ENCODE peak calls at places on chromosomes 4 and X, in six cellular contexts. One of them, this sample, is unnamed.
A peak's percentile ranks its signal among the peaks of the same experiment; 100 is the strongest.

GRCh38 chr4:30721353-30722091 is 1.4 kb downstream of the PCDH7 start:
- DNase-seq in fibroblast of pulmonary artery: peak; percentile 39
- DNase-seq in cerebellum: no peak
- DNase-seq in fibroblast of lung: peak; percentile 65
- DNase-seq in hypothalamus: no peak
- DNase-seq in DMS 273 treated with DMSO at 0.1 percent for 48 hours: no peak
- DNase-seq in this sample: peak; percentile 72

GRCh38 chrX:44061940-44062339 is 88.8 kb upstream of the NDP start:
- DNase-seq in fibroblast of pulmonary artery: no peak
- DNase-seq in fibroblast of lung: no peak
- DNase-seq in DMS 273 treated with DMSO at 0.1 percent for 48 hours: no peak
- DNase-seq in cerebellum: no peak
- DNase-seq in hypothalamus: no peak
- DNase-seq in this sample: no peak

GRCh38 chrX:39398215-39398972 is 597.1 kb downstream of the MID1IP1 start:
- DNase-seq in DMS 273 treated with DMSO at 0.1 percent for 48 hours: no peak
- DNase-seq in fibroblast of pulmonary artery: no peak
- DNase-seq in fibroblast of lung: no peak
- DNase-seq in cerebellum: no peak
- DNase-seq in hypothalamus: no peak
- DNase-seq in this sample: no peak

GRCh38 chr4:131459430-131460101 is 1689.5 kb upstream of the PCDH10 start:
- DNase-seq in hypothalamus: no peak
- DNase-seq in cerebellum: no peak
- DNase-seq in fibroblast of pulmonary artery: no peak
- DNase-seq in DMS 273 treated with DMSO at 0.1 percent for 48 hours: peak; percentile 72
- DNase-seq in fibroblast of lung: no peak
- DNase-seq in this sample: no peak

GRCh38 chr4:1493540-1494287 is 87.5 kb upstream of the NKX1-1 start:
- DNase-seq in DMS 273 treated with DMSO at 0.1 percent for 48 hours: no peak
- DNase-seq in fibroblast of lung: no peak
- DNase-seq in fibroblast of pulmonary artery: no peak
- DNase-seq in cerebellum: no peak
- DNase-seq in hypothalamus: no peak
- DNase-seq in this sample: no peak

GRCh38 chrX:22481436-22481835 is 208.7 kb downstream of the CBLL2 start:
- DNase-seq in fibroblast of lung: peak; percentile 36
- DNase-seq in fibroblast of pulmonary artery: no peak
- DNase-seq in cerebellum: no peak
- DNase-seq in hypothalamus: no peak
- DNase-seq in DMS 273 treated with DMSO at 0.1 percent for 48 hours: no peak
- DNase-seq in this sample: no peak

GRCh38 chr4:157217708-157218107 is 2.8 kb upstream of the GRIA2 start:
- DNase-seq in hypothalamus: no peak
- DNase-seq in fibroblast of pulmonary artery: peak; percentile 52
- DNase-seq in fibroblast of lung: peak; percentile 15
- DNase-seq in cerebellum: peak; percentile 31
- DNase-seq in DMS 273 treated with DMSO at 0.1 percent for 48 hours: no peak
- DNase-seq in this sample: peak; percentile 56

GRCh38 chrX:30822719-30823118 is 66.3 kb downstream of the TAB3 start:
- DNase-seq in fibroblast of pulmonary artery: no peak
- DNase-seq in fibroblast of lung: no peak
- DNase-seq in DMS 273 treated with DMSO at 0.1 percent for 48 hours: no peak
- DNase-seq in cerebellum: no peak
- DNase-seq in hypothalamus: no peak
- DNase-seq in this sample: no peak

GRCh38 chr4:126701756-126702155 is 931.0 kb upstream of the INTU start:
- DNase-seq in hypothalamus: no peak
- DNase-seq in fibroblast of lung: peak; percentile 91
- DNase-seq in DMS 273 treated with DMSO at 0.1 percent for 48 hours: no peak
- DNase-seq in fibroblast of pulmonary artery: peak; percentile 23
- DNase-seq in cerebellum: no peak
- DNase-seq in this sample: no peak

GRCh38 chr4:1741208-1741607 is 19.9 kb downstream of the TACC3 start:
- DNase-seq in fibroblast of lung: no peak
- DNase-seq in hypothalamus: no peak
- DNase-seq in fibroblast of pulmonary artery: no peak
- DNase-seq in cerebellum: no peak
- DNase-seq in DMS 273 treated with DMSO at 0.1 percent for 48 hours: no peak
- DNase-seq in this sample: no peak

GRCh38 chrX:71536285-71536684 is 3.4 kb downstream of the OGT start:
- DNase-seq in fibroblast of lung: no peak
- DNase-seq in DMS 273 treated with DMSO at 0.1 percent for 48 hours: peak; percentile 28
- DNase-seq in hypothalamus: no peak
- DNase-seq in fibroblast of pulmonary artery: no peak
- DNase-seq in cerebellum: no peak
- DNase-seq in this sample: no peak

GRCh38 chr4:176320340-176320975 is 692 bp downstream of the SPCS3 start:
- DNase-seq in cerebellum: peak; percentile 84
- DNase-seq in fibroblast of lung: peak; percentile 87
- DNase-seq in hypothalamus: peak; percentile 39
- DNase-seq in fibroblast of pulmonary artery: peak; percentile 88
- DNase-seq in DMS 273 treated with DMSO at 0.1 percent for 48 hours: peak; percentile 18
- DNase-seq in this sample: peak; percentile 91

GRCh38 chrX:81286608-81287007 is 84.7 kb downstream of the SH3BGRL start:
- DNase-seq in fibroblast of pulmonary artery: no peak
- DNase-seq in DMS 273 treated with DMSO at 0.1 percent for 48 hours: no peak
- DNase-seq in fibroblast of lung: no peak
- DNase-seq in hypothalamus: no peak
- DNase-seq in cerebellum: no peak
- DNase-seq in this sample: no peak

GRCh38 chr4:115054836-115055235 is 58.6 kb downstream of the NDST4 start:
- DNase-seq in fibroblast of pulmonary artery: no peak
- DNase-seq in fibroblast of lung: no peak
- DNase-seq in DMS 273 treated with DMSO at 0.1 percent for 48 hours: no peak
- DNase-seq in hypothalamus: no peak
- DNase-seq in cerebellum: no peak
- DNase-seq in this sample: no peak

GRCh38 chr4:38002451-38003071 is 42.4 kb downstream of the PTTG2 start:
- DNase-seq in fibroblast of lung: peak; percentile 55
- DNase-seq in cerebellum: no peak
- DNase-seq in DMS 273 treated with DMSO at 0.1 percent for 48 hours: no peak
- DNase-seq in fibroblast of pulmonary artery: peak; percentile 18
- DNase-seq in hypothalamus: no peak
- DNase-seq in this sample: peak; percentile 3

GRCh38 chr4:2805712-2806391 is 13.0 kb downstream of the SH3BP2 start:
- DNase-seq in cerebellum: no peak
- DNase-seq in hypothalamus: no peak
- DNase-seq in DMS 273 treated with DMSO at 0.1 percent for 48 hours: no peak
- DNase-seq in fibroblast of pulmonary artery: peak; percentile 18
- DNase-seq in fibroblast of lung: no peak
- DNase-seq in this sample: peak; percentile 43

GRCh38 chr4:18689308-18689915 is 667.9 kb upstream of the LCORL start:
- DNase-seq in hypothalamus: no peak
- DNase-seq in fibroblast of pulmonary artery: peak; percentile 82
- DNase-seq in DMS 273 treated with DMSO at 0.1 percent for 48 hours: no peak
- DNase-seq in cerebellum: peak; percentile 24
- DNase-seq in fibroblast of lung: peak; percentile 40
- DNase-seq in this sample: peak; percentile 77

GRCh38 chr4:134906404-134907023 is 704.9 kb upstream of the PABPC4L start:
- DNase-seq in DMS 273 treated with DMSO at 0.1 percent for 48 hours: no peak
- DNase-seq in cerebellum: no peak
- DNase-seq in hypothalamus: no peak
- DNase-seq in fibroblast of lung: peak; percentile 13
- DNase-seq in fibroblast of pulmonary artery: peak; percentile 25
- DNase-seq in this sample: peak; percentile 40

GRCh38 chrX:41389311-41389888 is 55.4 kb downstream of the DDX3X start:
- DNase-seq in fibroblast of pulmonary artery: no peak
- DNase-seq in fibroblast of lung: no peak
- DNase-seq in cerebellum: no peak
- DNase-seq in DMS 273 treated with DMSO at 0.1 percent for 48 hours: no peak
- DNase-seq in hypothalamus: no peak
- DNase-seq in this sample: no peak

GRCh38 chr4:27048350-27049100 is 187.9 kb downstream of the STIM2 start:
- DNase-seq in hypothalamus: no peak
- DNase-seq in DMS 273 treated with DMSO at 0.1 percent for 48 hours: no peak
- DNase-seq in fibroblast of lung: peak; percentile 14
- DNase-seq in cerebellum: peak; percentile 44
- DNase-seq in fibroblast of pulmonary artery: peak; percentile 44
- DNase-seq in this sample: peak; percentile 24

GRCh38 chr4:102614801-102615200 is 113.6 kb downstream of the NFKB1 start:
- DNase-seq in fibroblast of pulmonary artery: no peak
- DNase-seq in cerebellum: no peak
- DNase-seq in fibroblast of lung: no peak
- DNase-seq in hypothalamus: no peak
- DNase-seq in DMS 273 treated with DMSO at 0.1 percent for 48 hours: no peak
- DNase-seq in this sample: no peak

GRCh38 chrX:155888139-155888538 is 7.0 kb downstream of the VAMP7 start:
- DNase-seq in DMS 273 treated with DMSO at 0.1 percent for 48 hours: no peak
- DNase-seq in fibroblast of lung: peak; percentile 82
- DNase-seq in hypothalamus: no peak
- DNase-seq in fibroblast of pulmonary artery: peak; percentile 77
- DNase-seq in cerebellum: no peak
- DNase-seq in this sample: peak; percentile 54

GRCh38 chr4:87896020-87896621 is 63.4 kb downstream of the MEPE start:
- DNase-seq in DMS 273 treated with DMSO at 0.1 percent for 48 hours: no peak
- DNase-seq in fibroblast of lung: peak; percentile 93
- DNase-seq in hypothalamus: no peak
- DNase-seq in cerebellum: no peak
- DNase-seq in fibroblast of pulmonary artery: peak; percentile 87
- DNase-seq in this sample: peak; percentile 92

GRCh38 chr4:99648321-99648720 is 9.3 kb downstream of the C4orf54 start:
- DNase-seq in hypothalamus: no peak
- DNase-seq in DMS 273 treated with DMSO at 0.1 percent for 48 hours: no peak
- DNase-seq in fibroblast of pulmonary artery: no peak
- DNase-seq in cerebellum: no peak
- DNase-seq in fibroblast of lung: no peak
- DNase-seq in this sample: no peak

GRCh38 chr4:176198316-176198903 is 3.0 kb upstream of the SPATA4 start:
- DNase-seq in cerebellum: no peak
- DNase-seq in fibroblast of pulmonary artery: no peak
- DNase-seq in hypothalamus: no peak
- DNase-seq in fibroblast of lung: no peak
- DNase-seq in DMS 273 treated with DMSO at 0.1 percent for 48 hours: no peak
- DNase-seq in this sample: no peak

GRCh38 chrX:154334496-154334895 is 38.9 kb downstream of the TKTL1 start:
- DNase-seq in fibroblast of lung: no peak
- DNase-seq in DMS 273 treated with DMSO at 0.1 percent for 48 hours: no peak
- DNase-seq in hypothalamus: no peak
- DNase-seq in fibroblast of pulmonary artery: no peak
- DNase-seq in cerebellum: no peak
- DNase-seq in this sample: no peak

GRCh38 chrX:130770615-130771014 is 132.4 kb downstream of the ENOX2 start:
- DNase-seq in fibroblast of pulmonary artery: peak; percentile 78
- DNase-seq in fibroblast of lung: peak; percentile 88
- DNase-seq in cerebellum: no peak
- DNase-seq in DMS 273 treated with DMSO at 0.1 percent for 48 hours: no peak
- DNase-seq in hypothalamus: no peak
- DNase-seq in this sample: peak; percentile 61

GRCh38 chrX:70464051-70464450 is 19.4 kb downstream of the DLG3 start:
- DNase-seq in DMS 273 treated with DMSO at 0.1 percent for 48 hours: no peak
- DNase-seq in fibroblast of pulmonary artery: no peak
- DNase-seq in cerebellum: no peak
- DNase-seq in fibroblast of lung: no peak
- DNase-seq in hypothalamus: no peak
- DNase-seq in this sample: no peak

GRCh38 chr4:1775731-1776500 is 17.2 kb upstream of the FGFR3 start:
- DNase-seq in DMS 273 treated with DMSO at 0.1 percent for 48 hours: no peak
- DNase-seq in fibroblast of lung: no peak
- DNase-seq in hypothalamus: peak; percentile 41
- DNase-seq in fibroblast of pulmonary artery: no peak
- DNase-seq in cerebellum: peak; percentile 34
- DNase-seq in this sample: no peak

GRCh38 chrX:133495464-133496391 is 80.4 kb upstream of the GPC4 start:
- DNase-seq in cerebellum: peak; percentile 1
- DNase-seq in DMS 273 treated with DMSO at 0.1 percent for 48 hours: no peak
- DNase-seq in hypothalamus: no peak
- DNase-seq in fibroblast of lung: peak; percentile 82
- DNase-seq in fibroblast of pulmonary artery: peak; percentile 7
- DNase-seq in this sample: no peak

GRCh38 chrX:39212456-39212855 is 411.2 kb downstream of the MID1IP1 start:
- DNase-seq in fibroblast of pulmonary artery: no peak
- DNase-seq in cerebellum: no peak
- DNase-seq in DMS 273 treated with DMSO at 0.1 percent for 48 hours: no peak
- DNase-seq in fibroblast of lung: no peak
- DNase-seq in hypothalamus: no peak
- DNase-seq in this sample: no peak

GRCh38 chr4:26215725-26216124 is 105.1 kb upstream of the RBPJ start:
- DNase-seq in fibroblast of pulmonary artery: no peak
- DNase-seq in cerebellum: no peak
- DNase-seq in DMS 273 treated with DMSO at 0.1 percent for 48 hours: no peak
- DNase-seq in hypothalamus: no peak
- DNase-seq in fibroblast of lung: no peak
- DNase-seq in this sample: no peak

GRCh38 chr4:137685357-137685756 is 153.1 kb upstream of the PCDH18 start:
- DNase-seq in DMS 273 treated with DMSO at 0.1 percent for 48 hours: peak; percentile 58
- DNase-seq in fibroblast of lung: peak; percentile 11
- DNase-seq in hypothalamus: no peak
- DNase-seq in cerebellum: no peak
- DNase-seq in fibroblast of pulmonary artery: no peak
- DNase-seq in this sample: no peak

GRCh38 chrX:31057691-31058090 is 14.2 kb downstream of the FTHL17 start:
- DNase-seq in hypothalamus: no peak
- DNase-seq in fibroblast of lung: no peak
- DNase-seq in cerebellum: no peak
- DNase-seq in fibroblast of pulmonary artery: no peak
- DNase-seq in DMS 273 treated with DMSO at 0.1 percent for 48 hours: no peak
- DNase-seq in this sample: no peak

GRCh38 chr4:119490335-119490734 is 138.3 kb downstream of the PDE5A start:
- DNase-seq in cerebellum: no peak
- DNase-seq in hypothalamus: no peak
- DNase-seq in fibroblast of lung: peak; percentile 23
- DNase-seq in fibroblast of pulmonary artery: peak; percentile 39
- DNase-seq in DMS 273 treated with DMSO at 0.1 percent for 48 hours: no peak
- DNase-seq in this sample: peak; percentile 72

GRCh38 chr4:24736066-24736465 is 59.3 kb upstream of the SOD3 start:
- DNase-seq in fibroblast of pulmonary artery: peak; percentile 51
- DNase-seq in DMS 273 treated with DMSO at 0.1 percent for 48 hours: no peak
- DNase-seq in hypothalamus: no peak
- DNase-seq in fibroblast of lung: no peak
- DNase-seq in cerebellum: no peak
- DNase-seq in this sample: peak; percentile 40

GRCh38 chrX:136584545-136584944 is 52.5 kb downstream of the VGLL1 start:
- DNase-seq in fibroblast of lung: no peak
- DNase-seq in cerebellum: no peak
- DNase-seq in DMS 273 treated with DMSO at 0.1 percent for 48 hours: no peak
- DNase-seq in hypothalamus: no peak
- DNase-seq in fibroblast of pulmonary artery: no peak
- DNase-seq in this sample: no peak

GRCh38 chr4:161206528-161207080 is 957.2 kb downstream of the FSTL5 start:
- DNase-seq in fibroblast of pulmonary artery: no peak
- DNase-seq in cerebellum: no peak
- DNase-seq in fibroblast of lung: no peak
- DNase-seq in hypothalamus: no peak
- DNase-seq in DMS 273 treated with DMSO at 0.1 percent for 48 hours: no peak
- DNase-seq in this sample: no peak

GRCh38 chrX:9662148-9662547 is 103.5 kb downstream of the GPR143 start:
- DNase-seq in fibroblast of pulmonary artery: peak; percentile 59
- DNase-seq in cerebellum: no peak
- DNase-seq in DMS 273 treated with DMSO at 0.1 percent for 48 hours: no peak
- DNase-seq in hypothalamus: no peak
- DNase-seq in fibroblast of lung: peak; percentile 79
- DNase-seq in this sample: peak; percentile 64

This sample was measured in endothelial cell of umbilical vein.